ENCODE peak calls at places on chromosomes 13 and 19, in five cellular contexts. D is PC-9, P is GM23338, O is astrocyte, W is mammary epithelial cell. Z is an unnamed sample.

GRCh38 chr19:980133-980998 is 3.8 kb upstream of the WDR18 start:
- DNase-seq in D (no peak), P (peak), O (no peak), W (no peak), Z (no peak)

GRCh38 chr13:38308736-38309135 is 40.9 kb upstream of the UFM1 start:
- DNase-seq in D (peak), P (no peak), O (peak), W (peak), Z (peak)

GRCh38 chr19:50377051-50377441 is 789 bp downstream of the NR1H2 start:
- DNase-seq in D (no peak), P (peak), O (no peak), W (no peak), Z (no peak)

GRCh38 chr19:7830823-7831222 is 805 bp downstream of the EVI5L start:
- DNase-seq in D (no peak), P (no peak), O (no peak), W (no peak), Z (no peak)

GRCh38 chr13:22648325-22648758 is 532.4 kb upstream of the SGCG start:
- DNase-seq in D (no peak), P (peak), O (no peak), W (no peak), Z (no peak)

GRCh38 chr19:42191855-42192254 is 25.6 kb downstream of the DEDD2 start:
- DNase-seq in D (peak), P (no peak), O (peak), W (peak), Z (peak)

GRCh38 chr13:57569981-57570380 is 61.6 kb upstream of the PCDH17 start:
- DNase-seq in D (no peak), P (no peak), O (peak), W (no peak), Z (no peak)

GRCh38 chr19:49849433-49850220 is 1.3 kb upstream of the PTOV1 start:
- DNase-seq in D (no peak), P (no peak), O (no peak), W (no peak), Z (no peak)

GRCh38 chr19:48608798-48609263 is 2.3 kb downstream of the SPACA4 start:
- DNase-seq in D (peak), P (peak), O (no peak), W (no peak), Z (peak)

GRCh38 chr13:31970237-31970930 is 61.2 kb upstream of the FRY start:
- DNase-seq in D (no peak), P (no peak), O (peak), W (peak), Z (peak)

GRCh38 chr19:16381756-16382401 is 57.3 kb downstream of the KLF2 start:
- DNase-seq in D (no peak), P (no peak), O (no peak), W (no peak), Z (no peak)

GRCh38 chr13:21304256-21304655 is 127.8 kb downstream of the MRPL57 start:
- DNase-seq in D (no peak), P (no peak), O (no peak), W (no peak), Z (no peak)

GRCh38 chr13:21310220-21310619 is 133.8 kb downstream of the MRPL57 start:
- DNase-seq in D (peak), P (no peak), O (peak), W (peak), Z (no peak)

DNA sequence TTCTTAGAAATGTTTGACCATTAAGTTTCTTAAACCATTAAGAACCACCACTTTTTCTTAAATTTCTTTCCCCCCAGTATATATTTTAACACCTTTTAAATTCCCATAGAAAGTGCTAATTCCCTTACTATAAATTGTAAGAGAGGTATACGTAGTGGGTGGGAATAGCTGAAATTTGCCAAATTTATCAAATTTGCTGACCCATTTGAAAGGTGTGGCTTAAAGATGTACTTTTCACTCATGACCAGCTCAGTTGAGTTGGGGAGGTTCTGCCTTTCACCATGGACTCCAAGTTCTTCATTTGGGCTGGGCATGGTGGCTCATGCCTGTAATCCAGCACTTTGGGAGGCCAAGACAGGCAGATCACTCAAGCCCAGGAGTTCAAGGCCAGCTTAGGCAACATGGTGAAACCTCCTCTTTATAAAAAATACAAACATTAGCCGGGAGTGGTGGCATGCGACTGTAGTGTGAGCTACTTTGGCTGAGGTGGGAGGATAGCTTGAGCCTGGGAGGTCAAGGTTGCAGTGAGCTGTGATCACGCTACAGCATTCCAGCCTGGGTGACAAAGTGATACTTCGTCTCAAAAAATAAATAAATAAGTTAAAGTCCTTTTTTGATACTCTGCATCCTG is 133.2 kb downstream of the MRPL57 start:
- DNase-seq in D (no peak), P (no peak), O (no peak), W (no peak), Z (no peak)
- H2AFZ ChIP-seq in D (no peak), P (no peak), O (no peak), W (no peak), Z (no peak)

GRCh38 chr19:12790628-12791344 is 500 bp upstream of the JUNB start:
- DNase-seq in D (peak), P (no peak), O (no peak), W (peak), Z (no peak)
- TF ChIP-seq EZH2 in D (no peak), P (no peak), O (no peak), W (no peak), Z (no peak)

DNA sequence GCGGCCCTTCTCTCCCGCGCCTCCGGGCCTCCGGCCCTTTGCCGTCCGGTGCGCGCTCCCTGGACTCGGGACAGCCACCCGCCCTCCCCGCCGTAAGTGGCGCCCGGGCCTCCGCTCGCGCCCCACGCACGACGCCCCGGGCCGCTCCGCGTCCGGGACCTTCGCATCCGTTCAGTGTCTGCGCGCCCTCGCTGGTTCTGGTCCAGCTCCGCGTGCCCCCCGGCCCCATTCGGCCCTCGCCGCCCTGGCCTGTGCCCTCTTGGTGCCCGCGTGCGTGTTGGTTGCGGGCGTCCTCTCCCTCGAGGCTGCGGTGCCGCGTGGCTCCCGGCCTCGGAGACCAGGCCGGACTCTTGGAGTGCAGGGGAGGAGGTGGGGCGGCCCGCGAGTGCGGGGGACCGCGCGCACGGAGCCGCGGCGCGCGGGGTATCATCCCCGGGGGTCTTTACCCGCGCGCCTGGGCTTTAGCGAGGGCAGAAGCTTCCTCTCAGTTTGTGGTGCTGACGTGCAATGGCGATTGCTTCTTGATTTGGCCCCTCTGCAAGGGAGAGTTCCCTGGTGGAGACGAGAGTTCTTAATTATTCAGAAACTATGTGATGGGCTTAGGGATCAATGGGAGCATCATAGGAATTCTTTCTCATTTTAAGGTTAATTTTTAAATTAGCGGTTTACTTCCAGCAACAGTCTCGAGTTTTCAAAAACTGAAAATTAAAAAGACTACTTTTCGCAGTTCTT is 757 bp downstream of the WASF3 start:
- DNase-seq in D (no peak), P (peak), O (peak), W (peak), Z (peak)
- H2AFZ ChIP-seq in D (peak), P (peak), O (peak), W (peak), Z (peak)

GRCh38 chr19:3365447-3366103 is 808 bp upstream of the NFIC start:
- DNase-seq in D (peak), P (no peak), O (peak), W (peak), Z (no peak)
- TF ChIP-seq EZH2 in D (no peak), P (peak), O (no peak), W (no peak), Z (no peak)

DNA sequence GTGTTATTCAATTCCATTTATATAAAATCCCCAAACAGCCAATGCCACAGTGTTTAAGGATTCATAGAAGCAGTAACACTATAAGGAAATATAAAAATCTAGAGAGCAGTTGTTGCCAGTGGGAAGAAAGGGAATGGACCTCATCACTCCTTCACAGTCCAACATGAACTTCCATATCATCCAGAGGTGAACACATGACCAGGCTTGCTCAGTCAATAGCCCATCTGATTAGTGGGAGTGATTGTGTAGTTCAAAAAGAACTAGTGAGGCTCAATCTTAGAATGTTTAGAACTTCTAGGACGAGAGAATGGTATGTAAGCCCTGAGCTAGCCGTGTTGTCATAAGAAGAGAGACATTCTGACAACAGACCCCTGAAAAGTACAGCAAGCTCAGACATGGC is 314.1 kb downstream of the LIG4 start:
- DNase-seq in D (no peak), P (no peak), O (no peak), W (no peak), Z (no peak)
- H2AFZ ChIP-seq in D (no peak), P (peak), O (no peak), W (no peak), Z (no peak)

DNA sequence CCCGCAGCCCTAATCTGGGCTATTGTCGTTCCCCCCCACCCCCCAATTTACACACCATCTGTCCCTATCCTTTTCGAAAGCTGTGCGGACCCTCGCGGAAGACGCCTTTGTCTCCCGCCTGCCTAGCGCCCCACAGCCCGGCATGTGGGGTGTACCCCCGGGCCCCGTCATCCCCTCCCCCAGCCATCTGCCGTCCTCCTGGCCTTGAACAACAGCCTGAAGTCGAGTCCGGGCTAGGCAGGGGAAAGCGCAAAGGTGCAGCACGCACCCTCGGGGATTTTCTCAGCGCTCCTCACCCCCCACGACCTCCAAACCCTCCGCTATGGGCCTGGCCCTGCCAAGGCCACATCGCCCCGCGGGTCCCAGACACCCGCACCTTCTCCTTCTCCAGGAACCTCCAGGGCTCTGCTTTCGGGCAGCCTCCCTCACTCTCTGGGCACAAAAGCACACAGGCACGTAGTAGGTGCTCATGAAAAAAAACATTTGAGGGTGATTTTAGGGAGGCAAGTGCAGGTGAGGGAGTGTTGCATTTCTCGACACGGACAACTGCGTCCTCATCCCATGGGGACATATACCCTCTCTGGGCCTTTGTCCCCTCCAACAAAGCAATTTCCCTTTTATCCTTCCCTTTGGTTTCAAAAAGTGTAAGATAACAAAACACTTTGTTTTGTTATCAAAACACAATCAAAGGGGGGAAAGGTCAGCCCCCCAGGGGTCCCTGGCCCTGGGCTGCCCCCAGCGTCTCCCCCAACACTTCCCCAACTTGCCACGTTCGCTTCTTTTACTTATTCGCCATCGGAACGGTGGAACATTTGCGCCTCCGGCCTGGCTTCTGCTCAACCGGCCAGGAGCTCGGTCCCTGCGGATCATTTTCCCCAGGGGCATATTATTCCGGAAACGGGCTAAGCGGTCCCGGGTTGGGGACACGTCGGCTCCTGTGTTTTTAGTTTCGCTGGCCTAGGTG is 16.4 kb downstream of the CCDC124 start:
- DNase-seq in D (no peak), P (no peak), O (no peak), W (no peak), Z (no peak)
- TF ChIP-seq EZH2 in D (no peak), P (peak), O (peak), W (peak), Z (peak)

DNA sequence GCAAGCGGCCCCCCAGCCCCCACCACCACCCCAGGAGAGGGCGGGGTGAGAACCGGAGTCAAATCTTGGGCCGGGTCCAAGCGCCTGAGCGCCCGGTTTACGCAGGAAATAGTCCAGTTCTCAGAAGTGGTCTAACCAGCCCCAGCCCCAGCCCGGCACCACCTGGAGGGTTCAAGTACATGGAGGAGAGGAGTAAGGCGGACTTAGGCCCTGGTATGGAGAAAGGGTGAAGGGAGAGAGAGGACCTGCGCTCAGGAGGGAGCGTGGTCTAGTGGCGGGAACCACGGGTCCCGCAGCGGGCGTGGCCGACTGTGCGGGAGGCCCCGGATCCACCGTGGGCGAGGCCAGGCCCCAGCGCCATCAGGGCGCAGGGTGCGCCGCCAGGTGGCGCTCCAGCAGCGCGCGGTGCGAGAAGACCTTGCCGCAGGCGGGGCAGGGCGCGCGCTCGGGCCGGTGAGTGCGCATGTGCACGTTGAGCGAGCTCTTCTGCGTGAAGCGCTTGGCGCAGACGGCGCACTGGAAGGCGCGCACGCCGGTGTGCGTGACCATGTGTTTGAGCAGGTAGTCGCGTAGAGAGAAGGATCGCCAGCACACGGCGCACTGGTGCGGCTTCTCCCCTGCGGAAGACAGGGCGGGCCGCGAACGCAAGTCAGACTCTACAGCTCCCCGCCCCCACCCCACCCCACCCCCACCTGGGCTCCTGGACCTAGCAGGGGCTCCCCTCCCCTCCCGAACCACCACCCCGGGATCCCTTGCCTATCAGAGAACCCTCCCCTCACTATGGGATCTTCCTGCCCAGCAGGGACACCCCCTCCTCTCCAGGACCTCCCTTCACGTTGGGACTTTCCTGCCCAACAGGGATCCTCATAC is 2.1 kb upstream of the SLC27A5 start:
- DNase-seq in D (peak), P (peak), O (peak), W (peak), Z (peak)
- H2AFZ ChIP-seq in D (no peak), P (peak), O (peak), W (peak), Z (no peak)

GRCh38 chr19:18192673-18193387 is at the start of gene MPV17L2:
- DNase-seq in D (peak), P (peak), O (peak), W (peak), Z (peak)
- TF ChIP-seq EZH2 in D (no peak), P (no peak), O (peak), W (peak), Z (peak)

Z was measured in fibroblast of lung.